ENCODE peak calls at places on chromosomes 16 and 17, in four cellular contexts. K is NCI-H460, W is iris pigment epithelial cell, Q is brain pericyte. Z is an unnamed sample.

GRCh38 chr16:10412935-10413601 is 27.2 kb downstream of the ATF7IP2 start:
- DNase-seq in K (no peak), W (no peak), Q (no peak), Z (no peak)

GRCh38 chr16:13148836-13149235 is 247.4 kb downstream of the SHISA9 start:
- DNase-seq in K (no peak), W (no peak), Q (no peak), Z (no peak)

GRCh38 chr16:2902337-2903130 is 9.2 kb upstream of the FLYWCH1 start:
- DNase-seq in K (no peak), W (no peak), Q (no peak), Z (no peak)

GRCh38 chr16:4404247-4404966 is 12.0 kb downstream of the CORO7 start:
- DNase-seq in K (peak), W (peak), Q (no peak), Z (peak)

GRCh38 chr16:2926660-2927646 is 15.2 kb downstream of the FLYWCH1 start:
- DNase-seq in K (peak), W (peak), Q (peak), Z (peak)

GRCh38 chr17:6165806-6166205 is 95.6 kb downstream of the WSCD1 start:
- DNase-seq in K (no peak), W (no peak), Q (no peak), Z (no peak)

GRCh38 chr17:2393954-2394749 is 6.7 kb downstream of the MNT start:
- DNase-seq in K (no peak), W (no peak), Q (no peak), Z (peak)

GRCh38 chr16:47774661-47775060 is 313.5 kb downstream of the PHKB start:
- DNase-seq in K (peak), W (peak), Q (no peak), Z (no peak)

GRCh38 chr16:14035092-14035491 is 36.0 kb upstream of the MRTFB start:
- DNase-seq in K (no peak), W (no peak), Q (no peak), Z (no peak)

GRCh38 chr17:64442550-64442971 is 6.4 kb upstream of the MILR1 start:
- DNase-seq in K (no peak), W (no peak), Q (no peak), Z (no peak)

GRCh38 chr16:9134739-9135138 is 43.3 kb downstream of the HAPSTR1 start:
- DNase-seq in K (peak), W (peak), Q (no peak), Z (peak)

GRCh38 chr17:42286411-42287295 is 1.6 kb upstream of the STAT5A start:
- DNase-seq in K (no peak), W (no peak), Q (no peak), Z (peak)

GRCh38 chr16:814974-815373 is 14.4 kb upstream of the GNG13 start:
- DNase-seq in K (no peak), W (peak), Q (no peak), Z (no peak)

GRCh38 chr16:69364088-69364487 is 12.5 kb upstream of the TMED6 start:
- DNase-seq in K (no peak), W (no peak), Q (no peak), Z (no peak)

GRCh38 chr17:58520843-58521430 is 6.5 kb upstream of the MTMR4 start:
- DNase-seq in K (peak), W (no peak), Q (no peak), Z (peak)

GRCh38 chr17:48244814-48245213 is 137.2 kb downstream of the SNX11 start:
- DNase-seq in K (no peak), W (peak), Q (no peak), Z (no peak)

GRCh38 chr17:48612854-48613691 is 2.0 kb downstream of the HOXB8 start:
- DNase-seq in K (no peak), W (no peak), Q (no peak), Z (peak)

GRCh38 chr16:48188449-48189102 is 32.8 kb upstream of the ABCC12 start:
- DNase-seq in K (no peak), W (peak), Q (no peak), Z (no peak)

GRCh38 chr17:50344712-50345380 is 1.1 kb upstream of the XYLT2 start:
- DNase-seq in K (no peak), W (no peak), Q (no peak), Z (peak)

GRCh38 chr16:57594531-57595031 is 33.8 kb upstream of the ADGRG1 start:
- DNase-seq in K (no peak), W (no peak), Q (no peak), Z (no peak)

GRCh38 chr17:59027750-59028149 is 78.9 kb downstream of the TRIM37 start:
- DNase-seq in K (no peak), W (peak), Q (no peak), Z (no peak)

GRCh38 chr16:86579268-86580062 is 1.1 kb downstream of the FOXL1 start:
- DNase-seq in K (no peak), W (no peak), Q (no peak), Z (no peak)

GRCh38 chr16:87463722-87464690 is 28.8 kb downstream of the ZCCHC14 start:
- DNase-seq in K (no peak), W (peak), Q (no peak), Z (peak)

GRCh38 chr16:3949287-3949686 is 68.8 kb upstream of the CREBBP start:
- DNase-seq in K (no peak), W (no peak), Q (no peak), Z (no peak)

GRCh38 chr16:450800-451512 is 25.5 kb downstream of the RAB11FIP3 start:
- DNase-seq in K (no peak), W (no peak), Q (no peak), Z (no peak)

GRCh38 chr16:77955127-77955526 is 67.2 kb upstream of the CLEC3A start:
- DNase-seq in K (no peak), W (no peak), Q (no peak), Z (no peak)

Z was measured in activated CD8-positive, alpha-beta T cell treated with anti-CD3 and anti-CD28 coated beads for 36 hours.